ENCODE peak calls at places on chromosomes 11 and 22, in ten cellular contexts. I, Y, Q, F, W, H, U, R, P and X are unnamed samples.

GRCh38 chr11:38315151-38315550 is 1717.1 kb upstream of the RAG2 start:
- DNase-seq in I (no peak), Y (no peak), Q (no peak), F (no peak), W (no peak), H (no peak), U (no peak), R (no peak), P (no peak), X (no peak)

GRCh38 chr11:125062196-125062930 is 742 bp upstream of the SLC37A2 start:
- DNase-seq in I (peak), Y (no peak), Q (no peak), F (no peak), W (no peak), H (no peak), U (no peak), R (peak), P (peak), X (no peak)

GRCh38 chr11:12640926-12641849 is 33.0 kb upstream of the TEAD1 start:
- DNase-seq in I (no peak), Y (no peak), Q (no peak), F (no peak), W (no peak), H (no peak), U (no peak), R (no peak), P (no peak), X (no peak)

GRCh38 chr11:11426226-11426915 is 73.3 kb upstream of the CSNK2A3 start:
- DNase-seq in I (no peak), Y (no peak), Q (no peak), F (no peak), W (no peak), H (no peak), U (no peak), R (no peak), P (no peak), X (no peak)

GRCh38 chr11:6237903-6238302 is 986 bp upstream of the CNGA4 start:
- DNase-seq in I (no peak), Y (no peak), Q (no peak), F (no peak), W (no peak), H (no peak), U (no peak), R (no peak), P (no peak), X (no peak)

GRCh38 chr22:23896166-23896522 is 2.0 kb downstream of the MIF start:
- DNase-seq in I (no peak), Y (no peak), Q (no peak), F (no peak), W (no peak), H (no peak), U (no peak), R (no peak), P (no peak), X (no peak)

GRCh38 chr11:123321641-123322040 is 108.4 kb upstream of the GRAMD1B start:
- DNase-seq in I (no peak), Y (no peak), Q (no peak), F (no peak), W (no peak), H (no peak), U (no peak), R (no peak), P (no peak), X (no peak)

GRCh38 chr11:134034496-134035381 is 34.1 kb upstream of the JAM3 start:
- DNase-seq in I (no peak), Y (no peak), Q (no peak), F (no peak), W (no peak), H (no peak), U (no peak), R (no peak), P (peak), X (no peak)

GRCh38 chr11:2444301-2445106 is at the start of the genes KCNQ1 and TRPM5:
- DNase-seq in I (peak), Y (peak), Q (no peak), F (no peak), W (peak), H (peak), U (no peak), R (no peak), P (peak), X (peak)

GRCh38 chr22:30362632-30363281 is 6.0 kb downstream of the CCDC157 start:
- DNase-seq in I (peak), Y (no peak), Q (no peak), F (no peak), W (peak), H (no peak), U (no peak), R (no peak), P (no peak), X (no peak)

GRCh38 chr22:29302402-29302680 is 4.1 kb upstream of the GAS2L1 start:
- DNase-seq in I (no peak), Y (no peak), Q (no peak), F (no peak), W (no peak), H (no peak), U (no peak), R (no peak), P (no peak), X (no peak)

GRCh38 chr22:29300467-29300806 is 6.0 kb upstream of the GAS2L1 start:
- DNase-seq in I (no peak), Y (no peak), Q (no peak), F (no peak), W (no peak), H (no peak), U (no peak), R (no peak), P (no peak), X (no peak)

GRCh38 chr22:29299136-29299900 is 7.1 kb upstream of the GAS2L1 start:
- DNase-seq in I (no peak), Y (no peak), Q (no peak), F (no peak), W (no peak), H (no peak), U (no peak), R (no peak), P (no peak), X (peak)

GRCh38 chr22:29301716-29302401 is 4.6 kb upstream of the GAS2L1 start:
- DNase-seq in I (peak), Y (no peak), Q (no peak), F (no peak), W (no peak), H (no peak), U (no peak), R (no peak), P (no peak), X (no peak)

DNA sequence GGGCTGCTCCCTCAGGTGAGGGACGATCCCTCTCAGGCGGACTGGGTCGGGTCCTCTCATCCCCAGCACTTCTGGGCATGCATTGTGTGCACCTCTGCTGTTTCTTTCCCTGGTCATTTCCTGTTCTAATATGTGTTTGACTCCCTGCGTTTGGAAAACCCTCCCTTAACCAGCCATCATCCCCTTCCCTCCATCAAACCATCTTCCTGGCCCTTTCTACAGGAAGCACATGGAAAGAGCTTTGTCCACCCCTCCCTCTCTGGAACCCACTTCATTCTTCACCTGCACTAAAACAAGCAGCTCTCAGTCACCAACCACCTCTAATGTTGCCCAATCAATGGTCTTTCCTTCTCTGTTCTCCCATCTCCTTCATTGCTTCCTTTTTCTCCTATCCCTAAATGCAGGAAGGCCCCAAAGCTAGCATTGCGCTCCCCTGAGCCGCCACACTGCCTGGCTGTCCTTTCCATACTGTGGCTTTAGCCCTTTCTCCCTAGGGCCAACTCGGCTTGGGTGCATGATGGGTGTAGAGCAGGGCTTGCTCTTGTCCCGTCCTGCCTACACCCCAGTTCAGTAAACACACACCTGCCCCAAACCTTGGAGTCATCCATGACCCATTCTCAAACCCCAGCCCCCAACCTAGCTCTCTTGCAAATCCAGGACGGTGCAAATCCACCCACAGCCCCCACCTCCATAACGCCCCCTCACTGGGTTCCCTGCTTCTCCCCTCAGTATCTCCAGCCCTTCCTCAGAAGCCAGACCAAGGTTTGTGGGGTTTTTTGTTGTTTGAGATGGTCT is 5.4 kb upstream of the GAS2L1 start:
- DNase-seq in I (peak), Y (no peak), Q (no peak), F (no peak), W (no peak), H (no peak), U (no peak), R (no peak), P (no peak), X (no peak)
- TF ChIP-seq EP300 in I (no peak), Y (no peak), Q (no peak), F (no peak), W (no peak), H (no peak), U (no peak), R (no peak), P (no peak), X (no peak)

GRCh38 chr22:42662114-42663021 is 13.2 kb upstream of the CYB5R3 start:
- DNase-seq in I (peak), Y (peak), Q (no peak), F (peak), W (peak), H (peak), U (peak), R (no peak), P (peak), X (peak)
- TF ChIP-seq POLR2A in I (no peak), Y (no peak), Q (peak), F (peak), W (peak), H (no peak), U (no peak), R (no peak), P (no peak), X (no peak)

DNA sequence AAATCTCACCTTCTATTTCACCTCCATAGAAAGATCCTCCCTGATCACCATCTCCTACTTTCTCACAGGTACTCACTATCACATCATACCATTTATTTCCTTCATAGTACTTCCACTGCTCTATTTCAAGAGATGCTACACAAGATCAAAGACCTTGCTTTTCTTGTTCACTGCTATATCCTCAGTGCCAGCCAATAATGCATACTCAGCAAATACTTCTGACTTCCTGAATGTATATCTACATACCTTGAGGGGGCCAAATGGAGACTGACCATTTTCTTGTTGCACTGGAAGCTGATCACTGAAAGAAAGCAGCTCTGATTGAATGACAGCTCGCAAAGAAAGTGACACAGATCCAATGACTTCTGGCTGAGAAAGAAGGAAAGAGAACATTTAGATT is 64.7 kb downstream of the C2CD3 start:
- DNase-seq in I (no peak), Y (no peak), Q (no peak), F (no peak), W (no peak), H (no peak), U (no peak), R (no peak), P (no peak), X (no peak)
- TF ChIP-seq EP300 in I (no peak), Y (no peak), Q (no peak), F (no peak), W (no peak), H (no peak), U (no peak), R (no peak), P (no peak), X (no peak)

DNA sequence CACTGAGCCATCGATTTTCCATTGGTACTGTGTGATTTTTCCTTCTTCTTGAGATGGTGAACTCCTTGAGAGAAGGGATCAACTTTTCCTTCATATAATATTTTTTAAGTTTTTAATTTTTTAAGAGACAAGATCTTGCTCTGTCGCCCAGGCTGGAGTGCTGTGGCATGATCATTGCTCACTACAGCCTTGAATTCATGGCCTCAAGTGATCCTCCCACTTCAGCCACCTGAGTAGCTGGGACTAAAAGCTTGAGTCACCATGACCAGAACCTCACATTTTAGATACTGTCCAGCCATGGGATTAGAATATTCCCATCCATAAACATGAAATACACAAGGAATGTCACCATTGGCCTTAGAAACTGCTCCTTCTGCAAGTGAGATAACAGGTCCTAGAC is 66.9 kb upstream of the CHRM4 start:
- DNase-seq in I (no peak), Y (no peak), Q (no peak), F (no peak), W (no peak), H (no peak), U (no peak), R (no peak), P (no peak), X (no peak)
- TF ChIP-seq POLR2A in I (no peak), Y (no peak), Q (no peak), F (no peak), W (no peak), H (no peak), U (no peak), R (no peak), P (no peak), X (no peak)